ENCODE peak calls at places on chromosome 21, in ten cellular contexts. I is activated naive CD4-positive, alpha-beta T cell; M is neuronal stem cell; T is NCI-H524; D is T-cell; E is stimulated activated CD4-positive, alpha-beta T cell treated with anti-CD3 and anti-CD28 coated beads, Interleukin-2, amount 100 ng/mL, for 48 hours; H is NCI-H774; L is stimulated activated CD8-positive, alpha-beta memory T cell treated with anti-CD3 and anti-CD28 coated beads, Interleukin-2, amount 100 ng/mL, for 48 hours; P is lung; K is left lung. C is an unnamed sample.

GRCh38 chr21:19908386-19908785 is 1089.8 kb upstream of the NCAM2 start:
- DNase-seq in P (no peak), I (no peak), K (no peak), M (no peak), L (no peak), T (no peak), H (no peak), E (no peak), D (no peak), C (peak)

GRCh38 chr21:44618909-44619308 is 7.0 kb downstream of the KRTAP10-8 start:
- DNase-seq in T (no peak), L (no peak), P (no peak), H (no peak), D (peak), K (no peak), I (no peak), M (no peak), E (peak), C (no peak)

GRCh38 chr21:42421018-42421793 is 17.5 kb downstream of the UBASH3A start:
- DNase-seq in K (no peak), P (no peak), M (no peak), L (no peak), T (no peak), I (no peak), H (no peak), D (no peak), E (no peak), C (no peak)

GRCh38 chr21:31282095-31282709 is 61.9 kb downstream of the TIAM1 start:
- DNase-seq in D (no peak), E (no peak), K (no peak), P (no peak), H (no peak), T (no peak), L (no peak), M (no peak), I (no peak), C (no peak)

GRCh38 chr21:45874716-45875415 is 106.7 kb upstream of the COL6A1 start:
- DNase-seq in I (no peak), K (peak), T (peak), L (no peak), P (no peak), M (no peak), D (no peak), E (no peak), H (no peak), C (no peak)

GRCh38 chr21:41207401-41208388 is 39.7 kb downstream of the BACE2 start:
- DNase-seq in I (no peak), K (no peak), H (no peak), T (no peak), E (no peak), P (peak), D (no peak), M (no peak), L (no peak), C (no peak)

GRCh38 chr21:40143822-40144525 is 276.7 kb downstream of the PCP4 start:
- DNase-seq in E (peak), H (peak), K (no peak), L (peak), D (no peak), M (peak), I (no peak), T (peak), P (no peak), C (peak)

GRCh38 chr21:44496196-44496899 is 41.0 kb downstream of the LRRC3 start:
- DNase-seq in I (no peak), E (no peak), D (no peak), T (no peak), H (no peak), K (no peak), M (no peak), L (no peak), P (no peak), C (no peak)

GRCh38 chr21:33866851-33867250 is 48.8 kb downstream of the ATP5PO start:
- DNase-seq in M (no peak), E (no peak), D (no peak), K (no peak), P (no peak), H (no peak), L (no peak), T (no peak), I (no peak), C (no peak)

GRCh38 chr21:35578831-35579470 is 481.4 kb downstream of the SETD4 start:
- DNase-seq in H (no peak), D (no peak), M (no peak), I (no peak), L (no peak), P (no peak), T (no peak), K (no peak), E (peak), C (no peak)

C was measured in Kasumi-1.